ENCODE peak calls at places on chromosomes 16 and 17, in four cellular contexts. I is sigmoid colon, Y is HCT116, Q is spleen. W is an unnamed sample.

GRCh38 chr16:85561248-85562101 is 51.6 kb upstream of the GSE1 start:
- DNase-seq in I (no peak), Y (no peak), Q (no peak), W (no peak)

GRCh38 chr16:522320-523096 is 5.0 kb upstream of the CAPN15 start:
- DNase-seq in I (no peak), Y (no peak), Q (no peak), W (no peak)

GRCh38 chr17:67281736-67282135 is 36.7 kb upstream of the HELZ start:
- DNase-seq in Y (no peak), Q (peak; percentile 12), I (no peak), W (no peak)

GRCh38 chr17:8015957-8016631 is 13.7 kb downstream of the GUCY2D start:
- DNase-seq in I (peak; percentile 68), Y (no peak), Q (peak; percentile 81), W (peak; percentile 63)

GRCh38 chr17:67107811-67108210 is 63.5 kb downstream of the CACNG1 start:
- DNase-seq in Q (no peak), Y (no peak), I (no peak), W (no peak)

GRCh38 chr17:27612160-27612767 is 18.7 kb upstream of the LGALS9 start:
- DNase-seq in Q (no peak), Y (no peak), I (no peak), W (no peak)

GRCh38 chr16:10565167-10565566 is 15.2 kb downstream of the EMP2 start:
- DNase-seq in Y (no peak), Q (no peak), I (no peak), W (no peak)

GRCh38 chr16:50246299-50247122 is 19.8 kb upstream of the ADCY7 start:
- DNase-seq in Y (no peak), Q (peak; percentile 85), I (peak; percentile 67), W (no peak)

GRCh38 chr17:2695243-2695960 is 16.2 kb downstream of the CLUH start:
- DNase-seq in Q (peak; percentile 59), I (peak; percentile 48), Y (no peak), W (peak; percentile 5)

GRCh38 chr17:16923904-16924700 is 47.8 kb downstream of the TNFRSF13B start:
- DNase-seq in Y (no peak), I (peak; percentile 44), Q (peak; percentile 62), W (peak; percentile 3)

GRCh38 chr16:56038564-56039098 is 152.7 kb upstream of the GNAO1 start:
- DNase-seq in I (no peak), Q (no peak), Y (no peak), W (no peak)

GRCh38 chr17:3687949-3688614 is 7.9 kb downstream of the P2RX5 start:
- DNase-seq in I (no peak), Q (no peak), Y (no peak), W (no peak)

GRCh38 chr17:30323895-30324319 is 9.9 kb downstream of the TMIGD1 start:
- DNase-seq in Y (peak; percentile 35), I (no peak), Q (no peak), W (peak; percentile 49)

GRCh38 chr17:77366206-77366557 is 225.4 kb downstream of the SEC14L1 start:
- DNase-seq in Q (peak; percentile 43), I (peak; percentile 57), Y (no peak), W (no peak)

GRCh38 chr16:17392857-17393421 is 77.8 kb downstream of the XYLT1 start:
- DNase-seq in Y (no peak), Q (no peak), I (no peak), W (no peak)

GRCh38 chr17:2398655-2399571 is 1.9 kb downstream of the MNT start:
- DNase-seq in I (peak; percentile 86), Y (no peak), Q (peak; percentile 90), W (peak; percentile 61)

GRCh38 chr16:67672739-67673662 is 6.4 kb downstream of the C16orf86 start:
- DNase-seq in Y (peak; percentile 42), I (peak; percentile 83), Q (peak; percentile 91), W (peak; percentile 79)

GRCh38 chr17:81961087-81961514 is at the start of gene NOTUM:
- DNase-seq in Q (no peak), Y (no peak), I (no peak), W (no peak)

GRCh38 chr17:14331982-14332298 is 31.1 kb downstream of the HS3ST3B1 start:
- DNase-seq in Y (no peak), I (no peak), Q (no peak), W (no peak)

GRCh38 chr16:57637020-57637419 is 8.6 kb downstream of the ADGRG1 start:
- DNase-seq in Y (no peak), I (no peak), Q (no peak), W (no peak)

GRCh38 chr17:4155980-4156620 is 13.1 kb downstream of the CYB5D2 start:
- DNase-seq in Y (no peak), Q (no peak), I (no peak), W (no peak)

GRCh38 chr16:81096715-81097208 is 567 bp upstream of the GCSH start:
- DNase-seq in I (no peak), Y (no peak), Q (no peak), W (no peak)

GRCh38 chr16:1932050-1933028 is 10.7 kb downstream of the MSRB1 start:
- DNase-seq in I (no peak), Y (no peak), Q (no peak), W (peak; percentile 66)

GRCh38 chr16:21300309-21301167 is 22.4 kb upstream of the CRYM start:
- DNase-seq in I (peak; percentile 98), Y (peak; percentile 100), Q (peak; percentile 82), W (peak; percentile 97)

GRCh38 chr17:4304417-4305027 is 40.7 kb upstream of the ANKFY1 start:
- DNase-seq in I (no peak), Y (peak; percentile 18), Q (no peak), W (peak; percentile 46)

GRCh38 chr17:73566905-73567782 is 77.1 kb downstream of the SDK2 start:
- DNase-seq in I (no peak), Q (peak; percentile 88), Y (no peak), W (no peak)

GRCh38 chr16:46975908-46976470 is 2.5 kb upstream of the DNAJA2 start:
- DNase-seq in Q (no peak), Y (no peak), I (no peak), W (no peak)

GRCh38 chr16:12539185-12539929 is 264.3 kb downstream of the CPPED1 start:
- DNase-seq in Y (no peak), I (no peak), Q (no peak), W (peak; percentile 17)

GRCh38 chr17:61064087-61064951 is 335.3 kb upstream of the TBX2 start:
- DNase-seq in I (no peak), Y (no peak), Q (no peak), W (no peak)

GRCh38 chr17:61070649-61071048 is 329.0 kb upstream of the TBX2 start:
- DNase-seq in Y (no peak), I (no peak), Q (no peak), W (no peak)

GRCh38 chr17:61063528-61063927 is 336.1 kb upstream of the TBX2 start:
- DNase-seq in Q (no peak), Y (no peak), I (no peak), W (no peak)

DNA sequence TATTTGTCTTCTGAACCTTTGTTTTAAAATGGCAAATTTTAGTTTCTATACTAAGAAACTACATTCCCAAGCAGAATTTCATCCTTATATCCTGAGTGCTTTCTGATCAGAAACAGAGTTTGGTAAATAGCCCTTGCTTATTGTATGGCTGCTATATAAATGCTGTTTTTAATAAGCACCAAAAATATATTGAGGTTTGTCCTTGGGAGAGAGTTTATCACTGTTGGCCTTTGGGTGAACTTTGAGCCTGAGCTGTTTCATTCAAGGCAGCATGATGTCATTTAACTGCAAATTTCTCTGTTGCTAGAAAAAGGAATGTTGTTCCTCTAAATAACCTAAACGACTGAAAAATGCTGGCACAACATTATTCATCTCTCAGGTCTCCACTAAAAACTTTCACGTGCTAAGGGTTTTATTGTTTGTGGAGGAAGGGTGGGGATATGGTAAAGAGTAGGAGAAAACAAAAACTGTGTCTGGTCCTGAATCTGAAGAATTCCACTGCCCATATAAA is 334.3 kb upstream of the TBX2 start:
- DNase-seq in Q (no peak), Y (no peak), I (no peak), W (no peak)
- TF ChIP-seq POLR2AphosphoS5 in Q (no peak), Y (no peak), I (no peak), W (no peak)

DNA sequence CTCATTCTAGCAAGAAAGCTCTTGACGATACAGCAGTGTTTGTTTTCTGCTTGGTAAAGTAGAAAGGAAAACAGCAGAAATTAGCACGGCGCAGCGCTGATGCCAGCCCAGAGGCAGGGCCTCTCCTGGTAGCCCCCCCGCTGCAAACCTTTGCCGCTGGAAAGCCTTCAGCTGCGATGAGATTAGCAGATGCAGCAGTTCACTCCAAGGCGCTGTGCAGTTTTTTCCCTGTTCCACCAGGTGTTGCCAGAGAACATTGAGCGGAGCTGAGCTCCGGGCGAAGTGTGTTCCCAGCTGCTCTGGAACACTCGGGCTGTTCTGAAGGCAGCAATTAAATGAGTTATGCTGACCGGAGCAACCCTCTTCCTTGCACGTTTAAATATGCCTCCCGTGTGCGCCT is 72.5 kb downstream of the RBFOX1 start:
- DNase-seq in Q (no peak), I (no peak), Y (no peak), W (no peak)
- TF ChIP-seq CTCF in Q (no peak), I (no peak), Y (no peak), W (no peak)

GRCh38 chr17:50133028-50133768 is 3.2 kb upstream of the SAMD14 start:
- DNase-seq in Y (no peak), I (no peak), Q (no peak), W (no peak)
- TF ChIP-seq POLR2AphosphoS5 in Y (no peak), I (no peak), Q (no peak), W (no peak)

DNA sequence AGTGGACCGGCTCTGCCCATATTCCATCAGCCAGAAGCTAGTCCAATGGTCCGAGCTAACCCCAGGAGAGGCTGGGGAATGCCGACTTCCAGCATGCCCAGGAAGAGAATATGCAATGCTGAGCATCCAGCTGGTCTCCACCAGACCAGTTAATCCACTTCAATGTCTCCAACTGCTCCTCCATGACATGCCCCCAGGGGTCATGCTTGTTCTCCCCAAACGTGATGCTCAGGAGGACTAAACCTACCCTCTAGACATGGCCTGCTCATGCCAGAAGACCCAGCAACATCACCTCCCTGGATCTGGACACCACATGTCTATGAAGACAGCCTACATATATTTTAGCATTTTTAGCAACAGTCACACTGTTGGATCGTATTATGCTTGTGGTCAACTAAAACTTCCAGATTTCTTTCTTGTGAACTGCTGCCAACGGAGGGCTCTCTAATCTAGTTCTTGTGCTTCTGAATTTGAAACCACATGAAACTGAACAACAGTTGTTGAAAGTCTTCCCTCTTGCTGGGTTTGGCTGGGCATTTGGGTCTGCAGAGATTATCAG is 245.1 kb downstream of the SOX9 start:
- DNase-seq in I (no peak), Y (no peak), Q (no peak), W (no peak)
- TF ChIP-seq CTCF in I (no peak), Y (no peak), Q (no peak), W (no peak)

DNA sequence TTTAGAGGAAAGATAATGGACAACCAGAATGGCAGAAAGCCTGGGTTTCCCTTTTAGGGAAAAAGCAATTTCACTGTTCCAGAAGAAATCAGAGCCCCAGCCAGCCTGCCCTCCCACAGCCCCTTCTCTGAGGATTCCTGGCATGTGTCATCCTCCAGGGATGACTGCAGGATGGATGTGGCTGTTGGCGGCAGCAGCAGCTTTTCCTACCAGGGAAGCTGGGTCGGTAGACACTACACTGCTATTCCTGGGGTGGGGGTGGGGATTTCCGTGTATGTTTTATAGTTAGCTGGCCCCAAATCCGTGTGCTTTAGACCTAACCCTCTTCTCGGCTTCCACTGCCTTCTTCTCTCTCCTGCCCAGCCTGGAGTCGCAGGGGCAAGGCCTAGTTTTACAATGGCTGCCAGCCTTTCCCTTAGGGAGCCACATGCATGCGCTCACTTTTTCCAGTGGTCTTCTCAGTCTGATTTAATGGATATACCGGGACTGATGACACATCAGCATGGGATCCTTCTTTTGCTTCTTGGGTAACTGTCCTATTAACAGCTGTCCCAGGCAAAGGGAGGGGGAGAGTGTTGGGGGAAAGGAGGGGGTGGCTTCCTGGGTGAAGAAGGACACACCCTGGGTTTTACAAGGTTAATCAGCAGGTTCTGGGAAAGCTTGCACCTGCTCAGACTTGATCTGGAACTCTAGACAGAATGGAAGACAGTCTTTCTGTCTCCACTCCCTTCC is 2.7 kb upstream of the NFE2L1 start:
- DNase-seq in Q (peak; percentile 56), I (no peak), Y (no peak), W (no peak)
- TF ChIP-seq POLR2AphosphoS5 in Q (no peak), I (no peak), Y (no peak), W (no peak)

W was measured in transverse colon.